ENCODE peak calls at places on chromosomes 16 and 17, in seven cellular contexts. N is osteoblast, Z is stomach, B is transverse colon, C is cardiac fibroblast, W is body of pancreas, H is Panc1. K is an unnamed sample.

GRCh38 chr16:67277999-67278772 is 1.1 kb upstream of the PLEKHG4 start:
- DNase-seq in N (peak), Z (no peak), C (peak), W (no peak), H (no peak), B (no peak), K (peak)

GRCh38 chr17:83170571-83171260 is 91.3 kb downstream of the METRNL start:
- DNase-seq in N (no peak), Z (no peak), W (peak), C (no peak), B (no peak), H (no peak), K (no peak)

GRCh38 chr17:1153795-1154546 is 25.8 kb downstream of the ABR start:
- DNase-seq in B (peak), N (peak), W (no peak), H (no peak), C (peak), Z (no peak), K (peak)

GRCh38 chr16:29663829-29664132 is 734 bp downstream of the SPN start:
- DNase-seq in B (no peak), C (no peak), H (no peak), Z (no peak), N (peak), W (no peak), K (no peak)

GRCh38 chr17:35051579-35052239 is 11.8 kb downstream of the RFFL start:
- DNase-seq in N (no peak), B (no peak), H (no peak), W (no peak), Z (no peak), C (peak), K (peak)

GRCh38 chr16:14672403-14672971 is 21.6 kb downstream of the PLA2G10 start:
- DNase-seq in C (no peak), B (peak), N (no peak), H (no peak), W (peak), Z (peak), K (no peak)

GRCh38 chr16:72959301-72959996 is 88.5 kb downstream of the ZFHX3 start:
- DNase-seq in C (no peak), W (no peak), N (peak), H (no peak), Z (no peak), B (no peak), K (no peak)

GRCh38 chr17:48322060-48322459 is 108.0 kb downstream of the SKAP1 start:
- DNase-seq in W (no peak), N (peak), Z (no peak), B (no peak), H (no peak), C (peak), K (peak)

GRCh38 chr16:52294660-52295059 is 252.3 kb downstream of the TOX3 start:
- DNase-seq in N (no peak), C (no peak), W (no peak), Z (no peak), B (no peak), H (no peak), K (no peak)

GRCh38 chr17:17797119-17797809 is 39.5 kb downstream of the SREBF1 start:
- DNase-seq in C (no peak), H (no peak), B (no peak), W (no peak), N (no peak), Z (no peak), K (no peak)

GRCh38 chr17:48596000-48596734 is 2.6 kb upstream of the HOXB5 start:
- DNase-seq in W (no peak), Z (no peak), C (no peak), N (no peak), B (no peak), H (no peak), K (no peak)

GRCh38 chr17:78154903-78155811 is 9.0 kb downstream of the C17orf99 start:
- DNase-seq in H (no peak), B (peak), N (peak), Z (no peak), C (no peak), W (no peak), K (no peak)

GRCh38 chr16:85610059-85610445 is 3.1 kb upstream of the GSE1 start:
- DNase-seq in B (peak), H (no peak), Z (peak), C (peak), W (no peak), N (no peak), K (no peak)

GRCh38 chr16:239948-240277 is 5.3 kb downstream of the FAM234A start:
- DNase-seq in Z (no peak), B (no peak), N (peak), H (no peak), W (no peak), C (no peak), K (peak)

GRCh38 chr16:88393034-88393433 is 10.3 kb downstream of the ZNF469 start:
- DNase-seq in N (peak), H (no peak), Z (peak), W (no peak), B (no peak), C (no peak), K (peak)

GRCh38 chr17:28612936-28613872 is 781 bp downstream of the RSKR start:
- DNase-seq in H (peak), B (peak), C (peak), N (peak), Z (peak), W (peak), K (peak)

GRCh38 chr16:73565925-73566324 is 518.0 kb upstream of the ZFHX3 start:
- DNase-seq in N (no peak), W (no peak), C (no peak), Z (no peak), B (no peak), H (no peak), K (no peak)

GRCh38 chr16:17397499-17397891 is 73.3 kb downstream of the XYLT1 start:
- DNase-seq in W (peak), N (peak), C (peak), B (peak), H (no peak), Z (peak), K (peak)

GRCh38 chr17:75588546-75589016 is 981 bp downstream of the MYO15B start:
- DNase-seq in N (no peak), H (no peak), B (peak), W (peak), C (no peak), Z (peak), K (no peak)

GRCh38 chr17:69269174-69269998 is 40.8 kb upstream of the ABCA10 start:
- DNase-seq in C (peak), Z (no peak), N (no peak), B (no peak), W (no peak), H (no peak), K (peak)

GRCh38 chr16:2278272-2278608 is 10.3 kb upstream of the RNPS1 start:
- DNase-seq in Z (no peak), B (no peak), N (peak), W (no peak), H (no peak), C (no peak), K (no peak)

GRCh38 chr17:83062011-83062817 is 17.2 kb upstream of the METRNL start:
- DNase-seq in H (no peak), B (no peak), C (no peak), Z (no peak), N (peak), W (peak), K (no peak)

GRCh38 chr17:45043268-45043681 is 8.2 kb downstream of the DCAKD start:
- DNase-seq in Z (no peak), B (no peak), N (peak), C (no peak), H (no peak), W (no peak), K (peak)

GRCh38 chr17:55601874-55602364 is 90.7 kb upstream of the SMIM36 start:
- DNase-seq in W (no peak), H (peak), Z (no peak), B (no peak), N (peak), C (peak), K (peak)

GRCh38 chr16:85586360-85587145 is 26.6 kb upstream of the GSE1 start:
- DNase-seq in W (no peak), H (no peak), Z (peak), C (no peak), N (peak), B (peak), K (peak)

GRCh38 chr17:57463103-57463885 is 207.0 kb downstream of the MSI2 start:
- DNase-seq in B (peak), C (peak), N (peak), W (no peak), Z (no peak), H (no peak), K (peak)

GRCh38 chr17:35254107-35254802 is 11.4 kb downstream of the SLFN5 start:
- DNase-seq in H (peak), B (peak), C (peak), Z (peak), W (peak), N (peak), K (peak)

GRCh38 chr17:40777459-40777858 is 4.9 kb downstream of the KRT27 start:
- DNase-seq in C (no peak), H (no peak), Z (no peak), W (no peak), B (no peak), N (no peak), K (no peak)

GRCh38 chr16:89013692-89014455 is 36.9 kb upstream of the CBFA2T3 start:
- DNase-seq in H (no peak), N (peak), B (no peak), C (no peak), Z (no peak), W (no peak), K (no peak)

GRCh38 chr17:66165537-66166123 is 26.3 kb downstream of the CEP112 start:
- DNase-seq in H (peak), C (peak), Z (no peak), W (no peak), B (no peak), N (peak), K (peak)

GRCh38 chr16:77399546-77399945 is 35.3 kb downstream of the ADAMTS18 start:
- DNase-seq in C (no peak), H (no peak), W (no peak), N (no peak), Z (no peak), B (no peak), K (no peak)

GRCh38 chr17:46118969-46119368 is 74.3 kb downstream of the KANSL1 start:
- DNase-seq in N (no peak), W (no peak), Z (no peak), C (no peak), B (no peak), H (no peak), K (no peak)

GRCh38 chr16:20911361-20911760 is 10.8 kb downstream of the LYRM1 start:
- DNase-seq in Z (no peak), W (no peak), C (peak), H (no peak), B (no peak), N (no peak), K (peak)

GRCh38 chr17:39722965-39723848 is 7.1 kb downstream of the MIEN1 start:
- DNase-seq in W (no peak), Z (no peak), B (peak), C (no peak), H (no peak), N (peak), K (no peak)

GRCh38 chr17:78151514-78152008 is 5.4 kb downstream of the C17orf99 start:
- DNase-seq in C (peak), B (peak), N (peak), Z (no peak), H (no peak), W (peak), K (no peak)

GRCh38 chr16:47643610-47644009 is 182.5 kb downstream of the PHKB start:
- DNase-seq in W (no peak), B (no peak), Z (no peak), N (peak), C (peak), H (no peak), K (no peak)

GRCh38 chr16:79076039-79076767 is 524.3 kb downstream of the MAF start:
- DNase-seq in W (no peak), B (no peak), H (no peak), N (peak), C (no peak), Z (no peak), K (no peak)

GRCh38 chr16:52318259-52319008 is 228.5 kb downstream of the TOX3 start:
- DNase-seq in W (no peak), N (no peak), B (no peak), H (no peak), C (no peak), Z (no peak), K (no peak)

GRCh38 chr17:50630524-50631194 is 4.0 kb upstream of the ABCC3 start:
- DNase-seq in C (peak), Z (peak), W (peak), N (peak), B (peak), H (no peak), K (no peak)

DNA sequence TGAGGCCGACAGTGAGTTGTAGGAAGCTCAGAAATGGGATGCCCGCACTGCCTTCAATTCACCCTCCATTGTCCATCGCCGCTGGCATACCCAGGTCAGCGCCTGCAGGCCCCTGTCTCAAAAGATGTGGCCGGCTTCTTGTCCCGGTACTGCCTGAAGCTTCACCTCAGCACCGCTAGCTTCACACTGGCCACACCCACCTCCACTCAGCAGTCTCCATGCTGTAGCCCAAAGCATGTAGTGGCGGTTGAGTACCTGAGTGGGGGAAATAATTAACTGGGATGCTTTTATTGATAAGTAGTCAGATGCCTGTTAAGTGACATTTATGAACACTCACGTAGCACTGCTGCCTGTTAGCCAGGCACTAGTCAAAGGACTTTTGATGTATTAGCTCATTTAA is 143.2 kb downstream of the RPTOR start:
- DNase-seq in H (no peak), N (no peak), B (no peak), C (no peak), W (no peak), Z (no peak), K (no peak)
- H3K4me3 ChIP-seq in H (no peak), N (no peak), B (no peak), C (no peak), W (no peak), Z (no peak), K (no peak)

DNA sequence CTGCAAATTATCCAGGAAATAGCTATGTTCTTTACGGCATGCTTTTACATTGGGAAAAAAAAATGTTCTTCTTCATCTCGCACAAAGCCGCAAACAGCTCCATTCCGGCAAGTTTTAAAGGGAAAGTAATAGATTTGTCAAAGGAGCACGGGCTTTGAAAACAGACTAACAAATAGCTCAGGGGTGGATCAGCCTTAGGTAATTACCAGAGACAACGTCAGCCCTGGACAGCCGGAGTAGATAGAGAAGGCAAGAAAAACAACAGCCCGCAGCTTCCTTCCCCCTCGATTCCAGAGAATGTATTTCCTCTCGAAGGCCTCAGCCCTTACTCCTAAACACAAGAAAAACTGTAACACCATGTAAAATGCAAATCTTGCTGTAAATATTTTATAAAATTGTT is 222.5 kb downstream of the C16orf78 start:
- DNase-seq in Z (peak), W (no peak), C (peak), B (no peak), N (peak), H (no peak), K (no peak)
- H3K4me3 ChIP-seq in Z (no peak), W (no peak), C (peak), B (no peak), N (peak), H (no peak), K (no peak)

DNA sequence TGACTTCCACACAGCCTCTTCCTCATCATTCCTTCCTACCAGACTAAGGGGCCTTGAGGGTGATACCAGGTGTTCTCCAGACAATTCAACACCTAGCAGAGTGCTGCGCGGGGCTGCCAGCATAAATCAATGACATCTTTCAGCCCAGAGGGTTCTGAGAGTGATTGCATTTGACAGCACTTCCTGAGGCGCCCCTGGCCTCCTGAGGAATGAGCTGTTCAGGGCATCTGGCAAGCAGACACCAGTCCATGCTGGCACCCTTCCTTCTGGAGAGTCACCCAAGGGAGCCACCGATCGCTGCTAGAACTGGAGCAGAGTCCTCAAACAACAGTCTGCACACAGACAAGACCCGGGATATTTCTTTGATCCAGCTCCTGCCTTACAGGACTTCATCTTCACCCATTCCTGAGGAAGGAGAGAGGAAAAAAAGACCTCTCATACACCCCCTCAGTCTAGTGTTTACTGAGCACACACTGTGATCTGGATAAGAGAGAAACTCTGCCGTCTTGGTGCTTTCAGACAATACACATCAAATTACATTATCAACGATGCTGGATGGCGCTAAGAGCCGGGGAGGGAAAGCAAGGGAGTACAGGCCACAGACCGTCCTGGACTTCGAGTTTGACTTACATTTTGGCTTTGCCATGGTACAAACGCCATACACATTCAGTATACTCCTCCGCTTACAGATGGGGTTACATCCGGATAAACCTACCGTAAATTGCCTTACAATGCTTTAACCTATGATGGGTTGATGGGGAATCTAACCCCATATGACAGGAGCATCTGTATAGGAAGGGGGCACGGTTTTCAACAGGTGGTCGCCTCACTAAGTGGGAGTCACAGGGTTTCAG is 23.1 kb downstream of the NPTX1 start:
- DNase-seq in H (no peak), Z (no peak), N (no peak), C (no peak), B (no peak), W (no peak), K (peak)
- H3K4me3 ChIP-seq in H (peak), Z (peak), N (peak), C (peak), B (no peak), W (no peak), K (peak)

GRCh38 chr17:80187090-80187489 is 17.3 kb downstream of the CARD14 start:
- DNase-seq in H (no peak), Z (no peak), C (peak), B (no peak), W (no peak), N (peak), K (peak)
- H3K4me3 ChIP-seq in H (no peak), Z (peak), C (peak), B (peak), W (no peak), N (peak), K (peak)

K was measured in AG10803.